ENCODE peak calls at places on chromosome 3, in four cellular contexts. One of them, this sample, is unnamed.

GRCh38 chr3:131755380-131755779 is 252.6 kb upstream of the MRPL3 start:
- DNase-seq in mesendoderm: no peak
- DNase-seq in caudate nucleus: no peak
- DNase-seq in CD8-positive, alpha-beta T cell: no peak
- DNase-seq in this sample: no peak

GRCh38 chr3:154247806-154248480 is 76.3 kb downstream of the DHX36 start:
- DNase-seq in mesendoderm: no peak
- DNase-seq in caudate nucleus: no peak
- DNase-seq in CD8-positive, alpha-beta T cell: no peak
- DNase-seq in this sample: no peak

GRCh38 chr3:54870423-54870822 is 57.4 kb downstream of the LRTM1 start:
- DNase-seq in CD8-positive, alpha-beta T cell: no peak
- DNase-seq in caudate nucleus: no peak
- DNase-seq in mesendoderm: peak; percentile 57
- DNase-seq in this sample: peak; percentile 55

GRCh38 chr3:187758318-187758717 is 13.1 kb upstream of the BCL6 start:
- DNase-seq in mesendoderm: no peak
- DNase-seq in CD8-positive, alpha-beta T cell: no peak
- DNase-seq in caudate nucleus: no peak
- DNase-seq in this sample: no peak

GRCh38 chr3:64264491-64265109 is 39.3 kb upstream of the PRICKLE2 start:
- DNase-seq in CD8-positive, alpha-beta T cell: no peak
- DNase-seq in mesendoderm: no peak
- DNase-seq in caudate nucleus: no peak
- DNase-seq in this sample: no peak

GRCh38 chr3:112583105-112583504 is 21.3 kb downstream of the SLC35A5 start:
- DNase-seq in CD8-positive, alpha-beta T cell: no peak
- DNase-seq in mesendoderm: no peak
- DNase-seq in caudate nucleus: no peak
- DNase-seq in this sample: no peak

GRCh38 chr3:85252686-85253085 is 293.9 kb downstream of the CADM2 start:
- DNase-seq in caudate nucleus: no peak
- DNase-seq in CD8-positive, alpha-beta T cell: no peak
- DNase-seq in mesendoderm: no peak
- DNase-seq in this sample: no peak

GRCh38 chr3:187406927-187407326 is 38.7 kb downstream of the RTP4 start:
- DNase-seq in CD8-positive, alpha-beta T cell: no peak
- DNase-seq in caudate nucleus: no peak
- DNase-seq in mesendoderm: no peak
- DNase-seq in this sample: no peak

GRCh38 chr3:141094851-141095545 is 43.9 kb downstream of the SPSB4 start:
- DNase-seq in CD8-positive, alpha-beta T cell: no peak
- DNase-seq in caudate nucleus: no peak
- DNase-seq in mesendoderm: no peak
- DNase-seq in this sample: peak; percentile 96

GRCh38 chr3:18153571-18154173 is 271.5 kb downstream of the SATB1 start:
- DNase-seq in caudate nucleus: no peak
- DNase-seq in CD8-positive, alpha-beta T cell: no peak
- DNase-seq in mesendoderm: peak; percentile 51
- DNase-seq in this sample: no peak

GRCh38 chr3:152183473-152183872 is 85.3 kb upstream of the MBNL1 start:
- DNase-seq in mesendoderm: peak; percentile 63
- DNase-seq in CD8-positive, alpha-beta T cell: peak; percentile 66
- DNase-seq in caudate nucleus: no peak
- DNase-seq in this sample: peak; percentile 89

GRCh38 chr3:152362086-152362485 is 93.4 kb downstream of the MBNL1 start:
- DNase-seq in CD8-positive, alpha-beta T cell: no peak
- DNase-seq in mesendoderm: no peak
- DNase-seq in caudate nucleus: peak; percentile 49
- DNase-seq in this sample: peak; percentile 14

GRCh38 chr3:124221286-124221821 is 229.4 kb upstream of the ROPN1 start:
- DNase-seq in mesendoderm: no peak
- DNase-seq in caudate nucleus: no peak
- DNase-seq in CD8-positive, alpha-beta T cell: no peak
- DNase-seq in this sample: no peak

GRCh38 chr3:146177072-146177936 is 16.3 kb upstream of the PLOD2 start:
- DNase-seq in CD8-positive, alpha-beta T cell: no peak
- DNase-seq in mesendoderm: no peak
- DNase-seq in caudate nucleus: no peak
- DNase-seq in this sample: no peak

GRCh38 chr3:10259798-10260197 is 11.5 kb downstream of the TATDN2 start:
- DNase-seq in mesendoderm: no peak
- DNase-seq in caudate nucleus: no peak
- DNase-seq in CD8-positive, alpha-beta T cell: no peak
- DNase-seq in this sample: no peak

GRCh38 chr3:65939184-65939583 is 99.5 kb downstream of the MAGI1 start:
- DNase-seq in mesendoderm: no peak
- DNase-seq in caudate nucleus: no peak
- DNase-seq in CD8-positive, alpha-beta T cell: no peak
- DNase-seq in this sample: no peak

GRCh38 chr3:124780767-124781485 is 50.7 kb downstream of the UMPS start:
- DNase-seq in caudate nucleus: peak; percentile 76
- DNase-seq in mesendoderm: peak; percentile 91
- DNase-seq in CD8-positive, alpha-beta T cell: no peak
- DNase-seq in this sample: peak; percentile 89

This sample was measured in NCI-H82.